ENCODE peak calls at places on chromosomes 5 and 9, in four cellular contexts. One of them, this sample, is unnamed.

GRCh38 chr9:104961238-104961637 is 33.3 kb upstream of the ABCA1 start:
- DNase-seq in HL-60: peak
- DNase-seq in GM12878: peak
- DNase-seq in K562: peak
- DNase-seq in this sample: peak

GRCh38 chr5:72433520-72433919 is 73.7 kb downstream of the ZNF366 start:
- DNase-seq in HL-60: no peak
- DNase-seq in GM12878: no peak
- DNase-seq in K562: no peak
- DNase-seq in this sample: no peak

GRCh38 chr9:135522931-135523330 is 1.7 kb downstream of the LCN1 start:
- DNase-seq in HL-60: no peak
- DNase-seq in GM12878: no peak
- DNase-seq in K562: no peak
- DNase-seq in this sample: no peak

GRCh38 chr5:1078851-1079250 is 33.0 kb downstream of the SLC12A7 start:
- DNase-seq in HL-60: no peak
- DNase-seq in GM12878: no peak
- DNase-seq in K562: no peak
- DNase-seq in this sample: no peak

GRCh38 chr9:96655198-96655851 is at the start of gene PRXL2C:
- DNase-seq in HL-60: peak
- DNase-seq in GM12878: no peak
- DNase-seq in K562: peak
- DNase-seq in this sample: no peak

GRCh38 chr9:70101265-70101664 is 57.6 kb downstream of the MAMDC2 start:
- DNase-seq in HL-60: no peak
- DNase-seq in GM12878: no peak
- DNase-seq in K562: no peak
- DNase-seq in this sample: no peak

GRCh38 chr5:131613423-131613822 is 21.6 kb downstream of the RAPGEF6 start:
- DNase-seq in HL-60: no peak
- DNase-seq in GM12878: no peak
- DNase-seq in K562: no peak
- DNase-seq in this sample: no peak

GRCh38 chr9:33719581-33720374 is 75.6 kb upstream of the PRSS3 start:
- DNase-seq in HL-60: peak
- DNase-seq in GM12878: no peak
- DNase-seq in K562: peak
- DNase-seq in this sample: no peak

GRCh38 chr5:174378116-174378874 is 332.8 kb downstream of the NSG2 start:
- DNase-seq in HL-60: no peak
- DNase-seq in GM12878: no peak
- DNase-seq in K562: no peak
- DNase-seq in this sample: no peak

GRCh38 chr9:85212887-85213286 is 528.9 kb downstream of the AGTPBP1 start:
- DNase-seq in HL-60: no peak
- DNase-seq in GM12878: no peak
- DNase-seq in K562: no peak
- DNase-seq in this sample: no peak

GRCh38 chr9:2127486-2127885 is 112.3 kb downstream of the SMARCA2 start:
- DNase-seq in HL-60: no peak
- DNase-seq in GM12878: no peak
- DNase-seq in K562: no peak
- DNase-seq in this sample: no peak

DNA sequence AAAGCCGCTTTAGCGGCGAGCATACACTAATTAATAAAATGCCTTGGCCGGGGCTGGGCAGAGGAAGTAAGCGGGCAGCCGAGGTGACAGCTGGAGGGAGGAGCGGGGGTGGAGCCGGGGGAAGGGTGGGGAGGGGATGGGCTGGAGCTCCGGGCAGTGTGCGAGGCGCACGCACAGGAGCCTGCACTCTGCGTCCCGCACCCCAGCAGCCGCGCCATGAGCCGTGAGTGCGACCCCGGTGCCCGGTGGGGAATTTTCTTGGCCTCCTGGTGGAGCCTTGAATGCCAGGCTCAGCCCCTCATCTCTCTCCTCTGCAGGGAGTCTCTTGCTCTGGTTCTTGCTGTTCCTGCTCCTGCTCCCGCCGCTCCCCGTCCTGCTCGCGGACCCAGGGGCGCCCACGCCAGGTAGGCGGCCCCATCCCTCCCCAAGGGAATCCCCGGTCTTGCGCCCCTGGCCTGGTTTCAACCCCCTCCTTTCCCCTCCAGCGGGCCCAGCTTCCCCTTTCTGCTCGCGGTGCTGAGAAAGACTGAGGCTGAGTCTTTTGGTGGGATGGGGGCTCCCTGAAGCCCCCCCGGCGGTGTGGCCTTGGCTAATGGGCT is at the start of gene PTGS1:
- DNase-seq in HL-60: peak
- DNase-seq in GM12878: no peak
- DNase-seq in K562: peak
- DNase-seq in this sample: peak
- TF ChIP-seq SPI1 in HL-60: peak
- TF ChIP-seq SPI1 in GM12878: peak
- TF ChIP-seq SPI1 in K562: peak
- TF ChIP-seq SPI1 in this sample: peak

DNA sequence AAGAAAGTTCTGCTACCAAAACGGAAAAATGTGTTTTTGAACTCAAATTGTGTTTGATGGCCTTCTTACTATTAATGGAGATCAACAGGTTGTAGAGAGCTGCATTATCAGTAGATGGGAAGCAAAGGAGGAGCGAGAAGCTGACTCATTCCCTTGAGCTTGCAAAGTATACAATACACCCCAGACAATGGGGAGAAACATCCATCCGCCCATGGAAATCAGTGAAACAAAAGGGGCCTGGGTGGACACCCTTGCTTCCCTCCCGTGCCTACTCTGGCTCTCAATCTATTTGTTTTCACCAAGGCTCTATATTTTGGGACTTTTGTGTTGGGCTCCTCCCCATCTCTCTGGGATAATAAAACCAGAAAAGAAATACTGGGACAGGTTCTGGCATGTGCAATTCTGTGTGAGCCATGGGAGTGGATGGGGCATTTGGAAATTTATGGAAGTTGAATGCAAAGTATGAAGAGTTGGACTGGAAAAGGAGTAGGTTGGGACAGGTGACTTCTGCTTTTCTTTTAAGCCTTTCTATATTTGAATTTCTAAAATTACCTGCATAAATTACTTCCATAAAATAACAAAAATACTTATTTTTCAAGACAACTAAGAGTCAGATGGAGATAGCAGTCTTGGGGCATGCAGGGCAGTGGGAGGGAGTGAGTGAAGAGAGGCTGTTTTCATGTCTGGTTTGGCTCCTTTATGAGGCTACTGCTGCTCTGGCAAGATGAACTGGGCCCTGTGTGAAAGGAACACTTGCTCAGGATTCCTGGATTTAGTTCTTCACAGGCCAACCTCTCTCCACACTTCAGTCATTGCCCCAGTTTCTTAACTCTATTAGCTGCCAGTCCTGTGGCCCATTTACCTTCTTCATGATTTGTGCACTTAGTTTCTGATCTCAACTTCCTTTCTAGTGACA is 76.5 kb upstream of the ZFAND5 start:
- DNase-seq in HL-60: no peak
- DNase-seq in GM12878: no peak
- DNase-seq in K562: no peak
- DNase-seq in this sample: no peak
- TF ChIP-seq SPI1 in HL-60: peak
- TF ChIP-seq SPI1 in GM12878: no peak
- TF ChIP-seq SPI1 in K562: no peak
- TF ChIP-seq SPI1 in this sample: no peak

GRCh38 chr5:83313431-83313830 is 158.1 kb upstream of the VCAN start:
- DNase-seq in HL-60: no peak
- DNase-seq in GM12878: no peak
- DNase-seq in K562: no peak
- DNase-seq in this sample: no peak
- TF ChIP-seq SPI1 in HL-60: no peak
- TF ChIP-seq SPI1 in GM12878: no peak
- TF ChIP-seq SPI1 in K562: no peak
- TF ChIP-seq SPI1 in this sample: no peak

GRCh38 chr5:125045647-125046046 is 299.2 kb upstream of the ZNF608 start:
- DNase-seq in HL-60: no peak
- DNase-seq in GM12878: no peak
- DNase-seq in K562: no peak
- DNase-seq in this sample: no peak

GRCh38 chr5:125041798-125042197 is 295.4 kb upstream of the ZNF608 start:
- DNase-seq in HL-60: no peak
- DNase-seq in GM12878: no peak
- DNase-seq in K562: no peak
- DNase-seq in this sample: no peak

GRCh38 chr5:125042243-125042887 is 295.9 kb upstream of the ZNF608 start:
- DNase-seq in HL-60: no peak
- DNase-seq in GM12878: no peak
- DNase-seq in K562: no peak
- DNase-seq in this sample: no peak

GRCh38 chr5:125044491-125045282 is 298.2 kb upstream of the ZNF608 start:
- DNase-seq in HL-60: no peak
- DNase-seq in GM12878: no peak
- DNase-seq in K562: no peak
- DNase-seq in this sample: no peak

DNA sequence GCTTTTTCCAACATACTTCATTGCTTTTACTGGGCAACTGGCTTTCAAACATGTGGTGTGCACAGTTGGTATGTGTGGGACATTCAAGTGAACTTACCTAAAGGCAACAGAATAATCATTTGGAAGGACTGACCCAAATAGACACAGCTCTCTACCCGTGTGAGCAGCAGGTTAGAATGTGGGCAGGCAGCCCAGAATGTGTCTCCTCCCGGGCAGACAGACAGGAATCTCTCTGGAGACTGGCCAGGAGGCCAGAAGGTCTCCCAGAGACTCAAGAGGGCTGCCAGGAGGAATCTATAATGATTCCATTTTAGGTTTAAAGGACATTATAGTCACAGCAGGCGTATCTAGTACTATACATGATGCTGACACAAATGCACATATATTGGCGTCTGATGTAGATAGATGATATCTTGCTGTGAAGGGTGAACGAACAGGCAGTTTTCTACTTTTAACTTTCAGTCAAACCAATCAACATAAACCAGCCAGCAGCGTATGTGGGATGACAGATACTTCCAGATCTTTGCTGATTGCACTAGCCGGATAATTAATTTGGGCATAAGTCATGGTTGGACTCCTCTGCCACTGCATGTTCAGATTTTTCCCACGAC is 297.4 kb upstream of the ZNF608 start:
- DNase-seq in HL-60: no peak
- DNase-seq in GM12878: no peak
- DNase-seq in K562: no peak
- DNase-seq in this sample: no peak
- TF ChIP-seq SPI1 in HL-60: no peak
- TF ChIP-seq SPI1 in GM12878: no peak
- TF ChIP-seq SPI1 in K562: no peak
- TF ChIP-seq SPI1 in this sample: no peak

DNA sequence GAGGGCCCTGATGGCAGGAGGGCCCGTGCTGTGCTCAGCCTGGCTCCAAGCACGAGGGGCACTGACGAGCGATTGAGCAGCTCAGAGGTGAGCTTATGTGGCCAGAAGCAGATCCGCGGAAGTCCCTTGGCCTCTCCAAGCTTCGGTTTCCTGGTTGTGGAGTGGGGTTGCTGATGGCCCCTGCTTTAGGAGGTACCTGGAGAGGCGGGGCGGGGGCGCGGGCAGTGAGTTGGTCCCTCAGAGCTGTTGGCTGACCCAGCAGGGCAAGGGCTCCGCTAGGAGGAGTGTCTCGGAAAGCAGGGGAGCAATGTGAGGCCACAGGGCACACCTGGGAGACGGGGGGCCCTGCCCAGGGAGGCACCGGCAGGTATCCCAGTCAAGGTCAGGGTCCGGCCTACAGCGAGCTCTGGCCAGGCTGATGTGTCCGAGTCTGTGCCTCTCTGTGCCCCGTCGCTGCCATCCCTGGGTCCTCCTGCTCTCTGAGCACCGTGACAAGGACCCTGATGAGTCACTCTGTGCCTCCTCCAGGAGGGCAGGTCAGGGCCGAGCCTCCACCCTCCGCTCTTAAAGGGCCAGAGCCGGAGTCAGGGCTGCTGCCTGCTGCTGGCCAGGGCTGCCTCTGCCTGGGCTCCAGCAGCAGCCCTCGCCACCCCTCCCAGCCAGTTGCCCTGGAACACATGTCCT is 14.8 kb downstream of the NCS1 start:
- DNase-seq in HL-60: no peak
- DNase-seq in GM12878: no peak
- DNase-seq in K562: peak
- DNase-seq in this sample: no peak
- TF ChIP-seq SPI1 in HL-60: no peak
- TF ChIP-seq SPI1 in GM12878: no peak
- TF ChIP-seq SPI1 in K562: no peak
- TF ChIP-seq SPI1 in this sample: no peak

GRCh38 chr5:14464101-14464500 is 117.5 kb upstream of the OTULINL start:
- DNase-seq in HL-60: peak
- DNase-seq in GM12878: no peak
- DNase-seq in K562: no peak
- DNase-seq in this sample: no peak

GRCh38 chr5:14465776-14466175 is 115.8 kb upstream of the OTULINL start:
- DNase-seq in HL-60: no peak
- DNase-seq in GM12878: no peak
- DNase-seq in K562: no peak
- DNase-seq in this sample: no peak

GRCh38 chr5:14464661-14465060 is 116.9 kb upstream of the OTULINL start:
- DNase-seq in HL-60: no peak
- DNase-seq in GM12878: no peak
- DNase-seq in K562: no peak
- DNase-seq in this sample: no peak

GRCh38 chr5:14463629-14464028 is 118.0 kb upstream of the OTULINL start:
- DNase-seq in HL-60: peak
- DNase-seq in GM12878: no peak
- DNase-seq in K562: peak
- DNase-seq in this sample: no peak

DNA sequence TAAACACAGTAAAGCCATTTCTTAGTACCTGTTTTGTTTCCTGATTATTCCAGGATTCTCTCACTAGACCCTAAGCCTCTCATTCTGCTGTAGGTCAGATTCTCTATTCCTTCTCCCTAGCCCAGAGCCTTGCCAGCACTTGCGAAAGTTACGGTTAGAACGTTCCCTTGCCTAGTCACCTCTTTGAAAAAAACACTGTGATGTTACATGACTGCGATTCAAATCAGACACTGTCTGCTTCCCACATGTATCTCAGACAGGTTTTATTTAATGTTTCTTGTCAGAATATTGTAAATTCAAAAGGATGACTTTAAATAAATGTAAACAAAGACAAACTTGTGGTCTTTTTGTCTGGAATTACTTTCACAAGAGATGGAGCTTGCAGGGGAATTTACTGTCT is 116.5 kb upstream of the OTULINL start:
- DNase-seq in HL-60: no peak
- DNase-seq in GM12878: no peak
- DNase-seq in K562: no peak
- DNase-seq in this sample: no peak
- TF ChIP-seq SPI1 in HL-60: no peak
- TF ChIP-seq SPI1 in GM12878: no peak
- TF ChIP-seq SPI1 in K562: no peak
- TF ChIP-seq SPI1 in this sample: no peak